ENCODE peak calls at places on chromosome 3, in six cellular contexts. X is MG63, N is ovary, V is endodermal cell, S is psoas muscle, Z is Panc1. F is an unnamed sample. For H3K9me3, the result is how much of the 10 kb centered on the place peaks cover.

GRCh38 chr3:147415819-147416218 is 6.7 kb downstream of the ZIC1 start:
- DNase-seq in X (no peak), N (no peak), V (no peak), S (no peak), Z (no peak), F (no peak)

GRCh38 chr3:114496466-114496865 is 202.6 kb downstream of the TIGIT start:
- DNase-seq in X (no peak), N (no peak), V (no peak), S (no peak), Z (no peak), F (no peak)

GRCh38 chr3:110413291-110413690 is 658.3 kb upstream of the NECTIN3 start:
- DNase-seq in X (no peak), N (no peak), V (peak), S (no peak), Z (no peak), F (no peak)

GRCh38 chr3:147298511-147298982 is 107.8 kb downstream of the ZIC4 start:
- DNase-seq in X (peak), N (no peak), V (no peak), S (no peak), Z (no peak), F (no peak)

GRCh38 chr3:10962481-10963036 is 30.0 kb upstream of the SLC6A1 start:
- DNase-seq in X (no peak), N (no peak), V (no peak), S (no peak), Z (no peak), F (no peak)

GRCh38 chr3:112136959-112137693 is 4.1 kb upstream of the GCSAM start:
- DNase-seq in X (no peak), N (no peak), V (peak), S (no peak), Z (peak), F (no peak)

GRCh38 chr3:148023994-148024393 is 614.8 kb downstream of the ZIC1 start:
- DNase-seq in X (peak), N (no peak), V (no peak), S (no peak), Z (no peak), F (no peak)

GRCh38 chr3:105232536-105232935 is 134.2 kb upstream of the ALCAM start:
- DNase-seq in X (no peak), N (no peak), V (no peak), S (no peak), Z (no peak), F (no peak)

GRCh38 chr3:56624725-56625124 is 58.3 kb downstream of the TASOR start:
- DNase-seq in X (no peak), N (no peak), V (no peak), S (no peak), Z (no peak), F (no peak)

GRCh38 chr3:127680146-127680661 is 7.5 kb downstream of the ABTB1 start:
- DNase-seq in X (no peak), N (peak), V (peak), S (no peak), Z (no peak), F (peak)

GRCh38 chr3:66336358-66336766 is 115.6 kb downstream of the SLC25A26 start:
- DNase-seq in X (no peak), N (no peak), V (no peak), S (no peak), Z (no peak), F (no peak)

GRCh38 chr3:94525039-94525438 is 462.2 kb downstream of the NSUN3 start:
- DNase-seq in X (peak), N (peak), V (peak), S (no peak), Z (no peak), F (no peak)

GRCh38 chr3:50430186-50430585 is 70.9 kb upstream of the TMEM115 start:
- DNase-seq in X (no peak), N (no peak), V (no peak), S (no peak), Z (no peak), F (no peak)

GRCh38 chr3:23594897-23595670 is 210.7 kb upstream of the UBE2E1 start:
- DNase-seq in X (no peak), N (no peak), V (no peak), S (no peak), Z (no peak), F (no peak)

GRCh38 chr3:117547956-117548550 is 838.5 kb downstream of the TUSC7 start:
- DNase-seq in X (peak), N (no peak), V (no peak), S (no peak), Z (no peak), F (no peak)

GRCh38 chr3:170740726-170741591 is 129.0 kb downstream of the RPL22L1 start:
- DNase-seq in X (peak), N (peak), V (no peak), S (peak), Z (peak), F (no peak)

GRCh38 chr3:196941846-196942225 is 492 bp downstream of the NCBP2 start:
- DNase-seq in X (peak), N (no peak), V (no peak), S (no peak), Z (no peak), F (peak)

GRCh38 chr3:194340757-194341400 is 10.2 kb downstream of the CPN2 start:
- DNase-seq in X (no peak), N (no peak), V (peak), S (no peak), Z (no peak), F (no peak)

GRCh38 chr3:116350119-116350733 is 95.1 kb downstream of the LSAMP start:
- DNase-seq in X (no peak), N (no peak), V (no peak), S (no peak), Z (no peak), F (no peak)

GRCh38 chr3:180467177-180467576 is 134.8 kb upstream of the TTC14 start:
- DNase-seq in X (no peak), N (no peak), V (no peak), S (no peak), Z (no peak), F (no peak)

GRCh38 chr3:192879346-192880031 is 38.2 kb downstream of the MB21D2 start:
- DNase-seq in X (peak), N (no peak), V (peak), S (no peak), Z (peak), F (no peak)

GRCh38 chr3:49747792-49748480 is 24.2 kb upstream of the GMPPB start:
- DNase-seq in X (no peak), N (no peak), V (no peak), S (no peak), Z (no peak), F (no peak)

GRCh38 chr3:25471081-25471768 is 43.2 kb downstream of the RARB start:
- DNase-seq in X (no peak), N (no peak), V (no peak), S (no peak), Z (no peak), F (no peak)

GRCh38 chr3:9886328-9886727 is 4.1 kb upstream of the JAGN1 start:
- DNase-seq in X (no peak), N (no peak), V (no peak), S (no peak), Z (no peak), F (no peak)

GRCh38 chr3:144369151-144369879 is 397.7 kb downstream of the DIPK2A start:
- DNase-seq in X (no peak), N (no peak), V (no peak), S (no peak), Z (no peak), F (no peak)

GRCh38 chr3:58079773-58080172 is 71.6 kb downstream of the FLNB start:
- DNase-seq in X (peak), N (no peak), V (no peak), S (no peak), Z (no peak), F (no peak)

DNA sequence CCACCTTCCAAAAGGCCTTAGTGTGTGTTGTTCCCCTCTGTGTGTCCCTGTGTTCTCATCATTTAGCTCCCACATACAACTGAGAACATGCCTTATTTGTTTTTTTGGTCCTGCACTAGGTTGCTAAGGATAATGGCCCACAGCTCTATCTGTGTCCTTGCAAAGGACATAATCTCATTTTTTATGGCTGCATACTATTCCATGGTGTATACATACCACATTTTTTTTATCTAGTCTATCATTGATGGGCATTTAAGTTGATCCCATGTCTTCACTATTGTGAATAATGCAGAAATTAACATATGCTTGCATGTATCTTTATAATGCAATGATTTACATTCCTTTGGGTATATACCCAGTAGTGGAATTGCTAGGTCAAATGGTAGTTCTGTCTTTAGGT is 645.7 kb downstream of the PDCD6IP start:
- DNase-seq in X (no peak), N (no peak), V (no peak), S (no peak), Z (no peak), F (no peak)
- H3K9me3 ChIP-seq in X (under half), N (under half), V (under half), S (under half), Z (under half), F (under half)

GRCh38 chr3:98398513-98398912 is 8.0 kb downstream of the OR5K3 start:
- DNase-seq in X (no peak), N (no peak), V (no peak), S (no peak), Z (no peak), F (no peak)

GRCh38 chr3:98402507-98402906 is 12.0 kb downstream of the OR5K3 start:
- DNase-seq in X (no peak), N (no peak), V (no peak), S (no peak), Z (no peak), F (no peak)

GRCh38 chr3:98406034-98406433 is 15.6 kb downstream of the OR5K3 start:
- DNase-seq in X (no peak), N (no peak), V (no peak), S (no peak), Z (no peak), F (no peak)

GRCh38 chr3:98404010-98404409 is 13.5 kb downstream of the OR5K3 start:
- DNase-seq in X (no peak), N (no peak), V (no peak), S (no peak), Z (no peak), F (no peak)
- H3K9me3 ChIP-seq in X (under half), N (under half), V (under half), S (under half), Z (under half), F (under half)

GRCh38 chr3:128748527-128748926 is 22.5 kb downstream of the RAB7A start:
- DNase-seq in X (no peak), N (no peak), V (no peak), S (no peak), Z (no peak), F (no peak)

GRCh38 chr3:128745742-128746141 is 19.8 kb downstream of the RAB7A start:
- DNase-seq in X (no peak), N (no peak), V (no peak), S (no peak), Z (no peak), F (no peak)

GRCh38 chr3:128746881-128747280 is 20.9 kb downstream of the RAB7A start:
- DNase-seq in X (no peak), N (no peak), V (no peak), S (no peak), Z (no peak), F (no peak)

GRCh38 chr3:128753715-128754114 is 27.7 kb downstream of the RAB7A start:
- DNase-seq in X (no peak), N (no peak), V (no peak), S (no peak), Z (no peak), F (no peak)

GRCh38 chr3:128749035-128749434 is 23.1 kb downstream of the RAB7A start:
- DNase-seq in X (no peak), N (no peak), V (no peak), S (no peak), Z (no peak), F (no peak)
- H3K9me3 ChIP-seq in X (under half), N (under half), V (under half), S (under half), Z (under half), F (under half)

GRCh38 chr3:14077310-14077709 is 47.4 kb downstream of the CHCHD4 start:
- DNase-seq in X (no peak), N (no peak), V (no peak), S (no peak), Z (no peak), F (no peak)

GRCh38 chr3:14082108-14082657 is 42.5 kb downstream of the CHCHD4 start:
- DNase-seq in X (no peak), N (no peak), V (no peak), S (no peak), Z (no peak), F (no peak)
- H3K9me3 ChIP-seq in X (under half), N (under half), V (half or more), S (under half), Z (under half), F (under half)

GRCh38 chr3:175885196-175885766 is 1026.1 kb downstream of the NAALADL2 start:
- DNase-seq in X (peak), N (no peak), V (no peak), S (no peak), Z (no peak), F (no peak)

GRCh38 chr3:175879417-175879816 is 1020.3 kb downstream of the NAALADL2 start:
- DNase-seq in X (no peak), N (no peak), V (no peak), S (no peak), Z (no peak), F (no peak)
- H3K9me3 ChIP-seq in X (under half), N (under half), V (under half), S (under half), Z (under half), F (under half)

GRCh38 chr3:2247249-2247648 is 148.6 kb downstream of the CNTN4 start:
- DNase-seq in X (no peak), N (no peak), V (no peak), S (no peak), Z (no peak), F (no peak)
- H3K9me3 ChIP-seq in X (under half), N (under half), V (under half), S (under half), Z (under half), F (under half)

GRCh38 chr3:44504566-44504965 is 27.1 kb upstream of the ZNF445 start:
- DNase-seq in X (no peak), N (no peak), V (no peak), S (no peak), Z (no peak), F (no peak)

GRCh38 chr3:44495636-44496415 is 18.4 kb upstream of the ZNF445 start:
- DNase-seq in X (no peak), N (no peak), V (no peak), S (no peak), Z (no peak), F (no peak)

GRCh38 chr3:44501971-44502370 is 24.5 kb upstream of the ZNF445 start:
- DNase-seq in X (no peak), N (no peak), V (no peak), S (no peak), Z (no peak), F (no peak)

GRCh38 chr3:44499149-44499898 is 21.9 kb upstream of the ZNF445 start:
- DNase-seq in X (no peak), N (no peak), V (no peak), S (no peak), Z (no peak), F (no peak)
- H3K9me3 ChIP-seq in X (under half), N (under half), V (half or more), S (under half), Z (under half), F (under half)

F was measured in T-helper 17 cell.